ENCODE peak calls at places on chromosome 10, in nine cellular contexts. Q is A549, G is suprapubic skin, Y is lower lobe of right lung, P is astrocyte of the cerebellum, I is astrocyte of the spinal cord, V is fibroblast of lung, D is lower leg skin, H is HL-60. M is an unnamed sample.

GRCh38 chr10:81179805-81180452 is 642.2 kb downstream of the SH2D4B start:
- DNase-seq in Q (peak), G (no peak), Y (no peak), P (no peak), I (peak), V (no peak), D (no peak), H (peak), M (no peak)

GRCh38 chr10:47364366-47364765 is 16.2 kb downstream of the RBP3 start:
- DNase-seq in Q (no peak), G (no peak), Y (no peak), P (no peak), I (no peak), V (no peak), D (no peak), H (no peak), M (no peak)

GRCh38 chr10:93481931-93482834 is at the start of gene MYOF:
- DNase-seq in Q (peak), G (no peak), Y (peak), P (peak), I (peak), V (peak), D (peak), H (peak), M (peak)

GRCh38 chr10:58219875-58220274 is 47.8 kb downstream of the IPMK start:
- DNase-seq in Q (no peak), G (no peak), Y (no peak), P (no peak), I (no peak), V (no peak), D (no peak), H (no peak), M (no peak)

GRCh38 chr10:18020523-18020922 is 68.8 kb downstream of the SLC39A12 start:
- DNase-seq in Q (no peak), G (no peak), Y (no peak), P (no peak), I (no peak), V (no peak), D (no peak), H (no peak), M (no peak)

GRCh38 chr10:116697816-116698215 is 44.5 kb downstream of the HSPA12A start:
- DNase-seq in Q (no peak), G (no peak), Y (no peak), P (no peak), I (no peak), V (no peak), D (no peak), H (no peak), M (no peak)

GRCh38 chr10:29630205-29631048 is 4.3 kb downstream of the SVIL start:
- DNase-seq in Q (no peak), G (no peak), Y (no peak), P (no peak), I (no peak), V (no peak), D (no peak), H (peak), M (peak)

GRCh38 chr10:121516483-121516882 is 81.8 kb downstream of the FGFR2 start:
- DNase-seq in Q (no peak), G (no peak), Y (no peak), P (no peak), I (no peak), V (no peak), D (no peak), H (no peak), M (no peak)

GRCh38 chr10:122404576-122404975 is 30.1 kb downstream of the PLEKHA1 start:
- DNase-seq in Q (no peak), G (no peak), Y (no peak), P (no peak), I (no peak), V (no peak), D (no peak), H (no peak), M (no peak)

GRCh38 chr10:124266468-124267230 is 152.1 kb downstream of the OAT start:
- DNase-seq in Q (no peak), G (no peak), Y (peak), P (no peak), I (no peak), V (no peak), D (no peak), H (no peak), M (no peak)

GRCh38 chr10:72886596-72887522 is 6.7 kb upstream of the OIT3 start:
- DNase-seq in Q (no peak), G (no peak), Y (no peak), P (no peak), I (no peak), V (no peak), D (no peak), H (peak), M (no peak)

GRCh38 chr10:23419657-23420319 is 19.1 kb upstream of the OTUD1 start:
- DNase-seq in Q (no peak), G (no peak), Y (no peak), P (no peak), I (no peak), V (peak), D (no peak), H (no peak), M (peak)

GRCh38 chr10:76433161-76434005 is 1002.0 kb downstream of the LRMDA start:
- DNase-seq in Q (no peak), G (no peak), Y (peak), P (no peak), I (peak), V (no peak), D (no peak), H (no peak), M (no peak)

GRCh38 chr10:110608087-110608486 is 36.0 kb upstream of the RBM20 start:
- DNase-seq in Q (no peak), G (no peak), Y (no peak), P (no peak), I (no peak), V (no peak), D (no peak), H (no peak), M (no peak)

GRCh38 chr10:52359466-52359865 is 45.4 kb downstream of the DKK1 start:
- DNase-seq in Q (no peak), G (no peak), Y (no peak), P (no peak), I (peak), V (no peak), D (no peak), H (no peak), M (no peak)

GRCh38 chr10:130470286-130470685 is 334.1 kb downstream of the GLRX3 start:
- DNase-seq in Q (no peak), G (peak), Y (no peak), P (no peak), I (no peak), V (no peak), D (no peak), H (no peak), M (no peak)

GRCh38 chr10:62681211-62681940 is 123.1 kb upstream of the ADO start:
- DNase-seq in Q (no peak), G (no peak), Y (peak), P (no peak), I (no peak), V (no peak), D (no peak), H (peak), M (no peak)

GRCh38 chr10:65793738-65794425 is 1132.0 kb upstream of the LRRTM3 start:
- DNase-seq in Q (peak), G (no peak), Y (no peak), P (no peak), I (peak), V (peak), D (no peak), H (no peak), M (peak)

GRCh38 chr10:66852811-66853210 is 73.0 kb upstream of the LRRTM3 start:
- DNase-seq in Q (no peak), G (no peak), Y (no peak), P (no peak), I (no peak), V (no peak), D (no peak), H (no peak), M (no peak)

GRCh38 chr10:22932626-22933370 is 4.9 kb downstream of the ARMC3 start:
- DNase-seq in Q (no peak), G (no peak), Y (no peak), P (no peak), I (no peak), V (peak), D (peak), H (no peak), M (no peak)

GRCh38 chr10:74488907-74489306 is 337.5 kb upstream of the KAT6B start:
- DNase-seq in Q (no peak), G (no peak), Y (no peak), P (no peak), I (no peak), V (no peak), D (no peak), H (no peak), M (no peak)

GRCh38 chr10:74490551-74490950 is 335.8 kb upstream of the KAT6B start:
- DNase-seq in Q (no peak), G (no peak), Y (no peak), P (no peak), I (no peak), V (no peak), D (no peak), H (no peak), M (no peak)

GRCh38 chr10:74486659-74487058 is 335.6 kb downstream of the ADK start:
- DNase-seq in Q (no peak), G (no peak), Y (no peak), P (no peak), I (no peak), V (no peak), D (no peak), H (no peak), M (no peak)

GRCh38 chr10:74485283-74485682 is 334.3 kb downstream of the ADK start:
- DNase-seq in Q (no peak), G (no peak), Y (no peak), P (no peak), I (no peak), V (no peak), D (no peak), H (no peak), M (no peak)

GRCh38 chr10:74491014-74491413 is 335.4 kb upstream of the KAT6B start:
- DNase-seq in Q (no peak), G (no peak), Y (no peak), P (no peak), I (no peak), V (no peak), D (no peak), H (no peak), M (no peak)
- H3K4me3 ChIP-seq in Q (no peak), G (no peak), Y (no peak), P (no peak), I (no peak), V (no peak), D (no peak), H (no peak), M (no peak)

GRCh38 chr10:126904807-126905686 is at the start of gene DOCK1:
- DNase-seq in Q (peak), G (peak), Y (peak), P (peak), I (peak), V (peak), D (peak), H (no peak), M (no peak)

GRCh38 chr10:126904493-126904806 is 778 bp upstream of the DOCK1 start:
- DNase-seq in Q (no peak), G (peak), Y (no peak), P (no peak), I (no peak), V (no peak), D (no peak), H (no peak), M (no peak)

GRCh38 chr10:126898460-126898859 is 6.8 kb upstream of the DOCK1 start:
- DNase-seq in Q (no peak), G (no peak), Y (no peak), P (no peak), I (no peak), V (no peak), D (no peak), H (no peak), M (no peak)

GRCh38 chr10:126903646-126904360 is 1.4 kb upstream of the DOCK1 start:
- DNase-seq in Q (no peak), G (peak), Y (no peak), P (no peak), I (no peak), V (no peak), D (no peak), H (no peak), M (no peak)

GRCh38 chr10:126902157-126902556 is 3.1 kb upstream of the DOCK1 start:
- DNase-seq in Q (peak), G (no peak), Y (no peak), P (peak), I (peak), V (peak), D (no peak), H (no peak), M (no peak)
- TF ChIP-seq CTCF in Q (no peak), G (no peak), Y (no peak), P (peak), I (peak), V (peak), D (no peak), H (no peak), M (no peak)

GRCh38 chr10:101063548-101064414 is 2.0 kb downstream of the KAZALD1 start:
- DNase-seq in Q (no peak), G (no peak), Y (no peak), P (no peak), I (no peak), V (no peak), D (no peak), H (no peak), M (no peak)
- H3K4me3 ChIP-seq in Q (no peak), G (no peak), Y (no peak), P (no peak), I (no peak), V (peak), D (no peak), H (no peak), M (no peak)

DNA sequence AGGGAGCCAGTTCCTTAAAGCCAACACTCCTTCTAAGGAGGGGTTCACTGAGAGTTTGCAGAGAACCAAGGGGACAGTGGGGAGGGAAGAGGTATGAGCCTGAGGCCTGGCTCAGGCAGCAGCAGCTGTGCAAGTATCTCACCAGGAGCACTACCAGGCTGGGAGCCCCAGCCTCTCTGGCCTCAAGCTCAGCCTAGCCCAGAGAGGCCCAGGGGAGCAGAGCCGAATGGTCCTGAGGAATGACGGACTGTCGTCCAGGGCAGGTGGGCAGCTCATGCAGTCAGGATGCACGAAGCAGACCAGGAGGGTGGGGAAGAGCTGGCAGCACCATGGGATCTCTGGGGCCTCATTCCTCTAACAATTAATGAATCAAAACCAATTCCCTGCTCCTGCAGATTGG is 151.6 kb downstream of the GRID1 start:
- DNase-seq in Q (no peak), G (no peak), Y (no peak), P (no peak), I (no peak), V (no peak), D (no peak), H (no peak), M (no peak)
- TF ChIP-seq CTCF in Q (no peak), G (no peak), Y (no peak), P (no peak), I (no peak), V (no peak), D (no peak), H (no peak), M (no peak)

DNA sequence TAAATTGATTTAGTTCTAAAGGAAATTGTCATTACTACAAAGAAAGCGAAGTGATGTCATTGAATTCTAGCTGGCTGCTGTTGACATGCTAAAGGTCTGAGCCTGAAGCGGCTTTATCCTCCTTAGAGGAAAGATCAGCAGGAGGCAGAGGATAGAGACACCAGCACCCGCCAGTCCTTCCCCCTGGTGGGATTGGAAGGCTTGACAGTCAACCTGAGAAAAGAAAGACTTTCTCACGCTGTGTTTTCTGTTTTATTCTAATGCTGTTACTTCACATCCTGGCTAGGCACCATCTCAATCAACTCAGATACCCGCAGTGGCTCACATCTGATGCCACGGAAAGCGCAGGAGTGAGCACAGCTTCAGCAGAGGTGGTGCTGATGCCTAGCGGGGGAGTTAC is 5.5 kb downstream of the HABP2 start:
- DNase-seq in Q (no peak), G (no peak), Y (no peak), P (no peak), I (no peak), V (no peak), D (no peak), H (no peak), M (no peak)
- H3K4me3 ChIP-seq in Q (no peak), G (peak), Y (no peak), P (no peak), I (no peak), V (no peak), D (no peak), H (no peak), M (no peak)

GRCh38 chr10:43166207-43166878 is 28.1 kb downstream of the CSGALNACT2 start:
- DNase-seq in Q (no peak), G (no peak), Y (no peak), P (no peak), I (no peak), V (no peak), D (no peak), H (no peak), M (no peak)

GRCh38 chr10:43166879-43167490 is 28.7 kb downstream of the CSGALNACT2 start:
- DNase-seq in Q (no peak), G (no peak), Y (no peak), P (no peak), I (no peak), V (no peak), D (no peak), H (no peak), M (no peak)

GRCh38 chr10:43173120-43173519 is 34.9 kb downstream of the CSGALNACT2 start:
- DNase-seq in Q (no peak), G (no peak), Y (no peak), P (no peak), I (no peak), V (no peak), D (no peak), H (no peak), M (no peak)

GRCh38 chr10:43172645-43173044 is 34.4 kb downstream of the CSGALNACT2 start:
- DNase-seq in Q (no peak), G (no peak), Y (no peak), P (no peak), I (no peak), V (no peak), D (no peak), H (no peak), M (no peak)

GRCh38 chr10:43170491-43170890 is 32.2 kb downstream of the CSGALNACT2 start:
- DNase-seq in Q (peak), G (no peak), Y (no peak), P (peak), I (peak), V (peak), D (no peak), H (no peak), M (no peak)
- TF ChIP-seq CTCF in Q (no peak), G (no peak), Y (no peak), P (peak), I (peak), V (peak), D (no peak), H (no peak), M (peak)

M was measured in LNCaP clone FGC.